ENCODE peak calls at places on chromosomes 13 and 19, in ten cellular contexts. P is heart left ventricle; Z is epithelial cell of prostate; T is stimulated activated CD8-positive, alpha-beta memory T cell treated with anti-CD3 and anti-CD28 coated beads, Interleukin-7, amount 100 ng/mL, for 24 hours; D is NCI-H187 treated with DMSO at 0.1 percent for 48 hours; G is sciatic nerve; Q is Kasumi-1; O is frontal cortex; V is AG08395; M is RPMI8226. L is an unnamed sample.

GRCh38 chr19:56139847-56140582 is 1.1 kb upstream of the ZNF444 start:
- DNase-seq in P (no peak), Z (no peak), T (no peak), D (no peak), G (no peak), Q (no peak), O (no peak), V (no peak), M (no peak), L (peak; percentile 56)

GRCh38 chr19:56681702-56682101 is 10.1 kb upstream of the ZNF835 start:
- DNase-seq in P (no peak), Z (no peak), T (no peak), D (no peak), G (no peak), Q (no peak), O (no peak), V (no peak), M (no peak), L (no peak)

GRCh38 chr19:19103167-19103566 is 35.1 kb downstream of the TMEM161A start:
- DNase-seq in P (no peak), Z (no peak), T (no peak), D (no peak), G (no peak), Q (no peak), O (no peak), V (no peak), M (no peak), L (no peak)

GRCh38 chr13:50393641-50394040 is 378.4 kb downstream of the KCNRG start:
- DNase-seq in P (peak; percentile 51), Z (no peak), T (no peak), D (no peak), G (no peak), Q (no peak), O (no peak), V (no peak), M (no peak), L (peak; percentile 77)

GRCh38 chr13:75357576-75358295 is 124.2 kb downstream of the TBC1D4 start:
- DNase-seq in P (peak; percentile 43), Z (no peak), T (no peak), D (no peak), G (no peak), Q (peak; percentile 83), O (peak; percentile 25), V (peak; percentile 40), M (peak; percentile 58), L (peak; percentile 61)

GRCh38 chr19:46571495-46571894 is 29.6 kb upstream of the CALM3 start:
- DNase-seq in P (no peak), Z (no peak), T (no peak), D (no peak), G (no peak), Q (peak; percentile 40), O (no peak), V (no peak), M (peak; percentile 32), L (peak; percentile 37)

GRCh38 chr13:64029343-64030093 is 2613.9 kb upstream of the PCDH20 start:
- DNase-seq in P (no peak), Z (no peak), T (no peak), D (no peak), G (no peak), Q (no peak), O (no peak), V (no peak), M (no peak), L (no peak)

GRCh38 chr19:44890366-44891015 is 563 bp upstream of the TOMM40 start:
- DNase-seq in P (no peak), Z (peak; percentile 99), T (no peak), D (peak; percentile 99), G (no peak), Q (peak; percentile 100), O (peak; percentile 99), V (peak; percentile 99), M (peak; percentile 98), L (peak; percentile 100)

GRCh38 chr19:867301-867793 is 7.9 kb downstream of the CFD start:
- DNase-seq in P (no peak), Z (no peak), T (no peak), D (no peak), G (no peak), Q (no peak), O (no peak), V (no peak), M (no peak), L (no peak)

GRCh38 chr19:36046443-36047050 is 7.5 kb downstream of the THAP8 start:
- DNase-seq in P (no peak), Z (no peak), T (no peak), D (no peak), G (no peak), Q (no peak), O (no peak), V (no peak), M (no peak), L (no peak)

GRCh38 chr19:49549045-49549444 is 21.2 kb downstream of the RCN3 start:
- DNase-seq in P (no peak), Z (no peak), T (no peak), D (no peak), G (no peak), Q (no peak), O (no peak), V (no peak), M (no peak), L (no peak)

GRCh38 chr19:41334793-41335192 is 18.9 kb downstream of the TGFB1 start:
- DNase-seq in P (no peak), Z (no peak), T (no peak), D (no peak), G (no peak), Q (peak; percentile 31), O (no peak), V (no peak), M (no peak), L (no peak)

GRCh38 chr19:2549701-2550191 is 73.8 kb downstream of the GADD45B start:
- DNase-seq in P (peak; percentile 84), Z (no peak), T (no peak), D (no peak), G (peak; percentile 92), Q (peak; percentile 89), O (peak; percentile 68), V (peak; percentile 92), M (peak; percentile 45), L (no peak)

GRCh38 chr13:27605099-27605498 is 15.2 kb downstream of the LNX2 start:
- DNase-seq in P (no peak), Z (no peak), T (no peak), D (no peak), G (no peak), Q (no peak), O (no peak), V (no peak), M (no peak), L (no peak)